ENCODE peak calls at places on chromosomes 2 and 18, in ten cellular contexts. One of them, this sample, is unnamed.

GRCh38 chr2:61423714-61424113 is 47.2 kb downstream of the USP34 start:
- DNase-seq in HFFc6: peak
- DNase-seq in GM19239: no peak
- DNase-seq in lower lobe of right lung: no peak
- DNase-seq in GM23338: no peak
- DNase-seq in LoVo: no peak
- DNase-seq in HEK293T: no peak
- DNase-seq in right atrium auricular region: no peak
- DNase-seq in CD8-positive, alpha-beta T cell: no peak
- DNase-seq in amniotic stem cell: no peak
- DNase-seq in this sample: no peak

GRCh38 chr18:53567935-53568574 is 656.4 kb downstream of the MBD2 start:
- DNase-seq in HFFc6: peak
- DNase-seq in GM19239: peak
- DNase-seq in lower lobe of right lung: no peak
- DNase-seq in GM23338: peak
- DNase-seq in LoVo: peak
- DNase-seq in HEK293T: peak
- DNase-seq in right atrium auricular region: no peak
- DNase-seq in CD8-positive, alpha-beta T cell: no peak
- DNase-seq in amniotic stem cell: no peak
- DNase-seq in this sample: no peak

GRCh38 chr2:234288974-234289455 is 207.9 kb downstream of the ARL4C start:
- DNase-seq in HFFc6: no peak
- DNase-seq in GM19239: peak
- DNase-seq in lower lobe of right lung: peak
- DNase-seq in GM23338: peak
- DNase-seq in LoVo: peak
- DNase-seq in HEK293T: peak
- DNase-seq in right atrium auricular region: peak
- DNase-seq in CD8-positive, alpha-beta T cell: peak
- DNase-seq in amniotic stem cell: no peak
- DNase-seq in this sample: peak

GRCh38 chr18:55510809-55511208 is 77.2 kb downstream of the TCF4 start:
- DNase-seq in HFFc6: peak
- DNase-seq in GM19239: no peak
- DNase-seq in lower lobe of right lung: no peak
- DNase-seq in GM23338: peak
- DNase-seq in LoVo: no peak
- DNase-seq in HEK293T: no peak
- DNase-seq in right atrium auricular region: no peak
- DNase-seq in CD8-positive, alpha-beta T cell: no peak
- DNase-seq in amniotic stem cell: no peak
- DNase-seq in this sample: no peak

GRCh38 chr2:64612575-64613195 is 41.0 kb downstream of the SERTAD2 start:
- DNase-seq in HFFc6: no peak
- DNase-seq in GM19239: no peak
- DNase-seq in lower lobe of right lung: no peak
- DNase-seq in GM23338: no peak
- DNase-seq in LoVo: no peak
- DNase-seq in HEK293T: no peak
- DNase-seq in right atrium auricular region: peak
- DNase-seq in CD8-positive, alpha-beta T cell: peak
- DNase-seq in amniotic stem cell: no peak
- DNase-seq in this sample: no peak

GRCh38 chr18:48605408-48605845 is 66.6 kb downstream of the CTIF start:
- DNase-seq in HFFc6: no peak
- DNase-seq in GM19239: peak
- DNase-seq in lower lobe of right lung: no peak
- DNase-seq in GM23338: peak
- DNase-seq in LoVo: no peak
- DNase-seq in HEK293T: peak
- DNase-seq in right atrium auricular region: no peak
- DNase-seq in CD8-positive, alpha-beta T cell: no peak
- DNase-seq in amniotic stem cell: no peak
- DNase-seq in this sample: peak

GRCh38 chr2:20595439-20596192 is 55.3 kb downstream of the HS1BP3 start:
- DNase-seq in HFFc6: peak
- DNase-seq in GM19239: peak
- DNase-seq in lower lobe of right lung: peak
- DNase-seq in GM23338: no peak
- DNase-seq in LoVo: no peak
- DNase-seq in HEK293T: no peak
- DNase-seq in right atrium auricular region: peak
- DNase-seq in CD8-positive, alpha-beta T cell: no peak
- DNase-seq in amniotic stem cell: no peak
- DNase-seq in this sample: peak

GRCh38 chr2:187654535-187654934 is 100.3 kb upstream of the TFPI start:
- DNase-seq in HFFc6: no peak
- DNase-seq in GM19239: no peak
- DNase-seq in lower lobe of right lung: no peak
- DNase-seq in GM23338: peak
- DNase-seq in LoVo: no peak
- DNase-seq in HEK293T: no peak
- DNase-seq in right atrium auricular region: no peak
- DNase-seq in CD8-positive, alpha-beta T cell: no peak
- DNase-seq in amniotic stem cell: no peak
- DNase-seq in this sample: no peak

GRCh38 chr18:2515408-2515807 is 55.9 kb downstream of the METTL4 start:
- DNase-seq in HFFc6: peak
- DNase-seq in GM19239: no peak
- DNase-seq in lower lobe of right lung: no peak
- DNase-seq in GM23338: no peak
- DNase-seq in LoVo: no peak
- DNase-seq in HEK293T: no peak
- DNase-seq in right atrium auricular region: no peak
- DNase-seq in CD8-positive, alpha-beta T cell: no peak
- DNase-seq in amniotic stem cell: peak
- DNase-seq in this sample: no peak

GRCh38 chr2:29218550-29219125 is 103.4 kb downstream of the CLIP4 start:
- DNase-seq in HFFc6: no peak
- DNase-seq in GM19239: no peak
- DNase-seq in lower lobe of right lung: no peak
- DNase-seq in GM23338: no peak
- DNase-seq in LoVo: no peak
- DNase-seq in HEK293T: no peak
- DNase-seq in right atrium auricular region: no peak
- DNase-seq in CD8-positive, alpha-beta T cell: no peak
- DNase-seq in amniotic stem cell: no peak
- DNase-seq in this sample: peak

GRCh38 chr2:2642906-2643890 is 312.1 kb upstream of the MYT1L start:
- DNase-seq in HFFc6: no peak
- DNase-seq in GM19239: no peak
- DNase-seq in lower lobe of right lung: no peak
- DNase-seq in GM23338: no peak
- DNase-seq in LoVo: no peak
- DNase-seq in HEK293T: no peak
- DNase-seq in right atrium auricular region: no peak
- DNase-seq in CD8-positive, alpha-beta T cell: peak
- DNase-seq in amniotic stem cell: no peak
- DNase-seq in this sample: no peak

GRCh38 chr2:23526835-23527790 is 142.1 kb downstream of the KLHL29 start:
- DNase-seq in HFFc6: no peak
- DNase-seq in GM19239: no peak
- DNase-seq in lower lobe of right lung: no peak
- DNase-seq in GM23338: no peak
- DNase-seq in LoVo: no peak
- DNase-seq in HEK293T: no peak
- DNase-seq in right atrium auricular region: no peak
- DNase-seq in CD8-positive, alpha-beta T cell: no peak
- DNase-seq in amniotic stem cell: no peak
- DNase-seq in this sample: no peak

GRCh38 chr18:79823120-79823519 is 25.4 kb downstream of the KCNG2 start:
- DNase-seq in HFFc6: no peak
- DNase-seq in GM19239: no peak
- DNase-seq in lower lobe of right lung: no peak
- DNase-seq in GM23338: no peak
- DNase-seq in LoVo: no peak
- DNase-seq in HEK293T: no peak
- DNase-seq in right atrium auricular region: no peak
- DNase-seq in CD8-positive, alpha-beta T cell: no peak
- DNase-seq in amniotic stem cell: no peak
- DNase-seq in this sample: no peak

GRCh38 chr2:72815655-72816268 is 10.1 kb downstream of the EXOC6B start:
- DNase-seq in HFFc6: no peak
- DNase-seq in GM19239: no peak
- DNase-seq in lower lobe of right lung: no peak
- DNase-seq in GM23338: peak
- DNase-seq in LoVo: no peak
- DNase-seq in HEK293T: no peak
- DNase-seq in right atrium auricular region: no peak
- DNase-seq in CD8-positive, alpha-beta T cell: no peak
- DNase-seq in amniotic stem cell: no peak
- DNase-seq in this sample: no peak

GRCh38 chr2:10279472-10279870 is 23.2 kb upstream of the HPCAL1 start:
- DNase-seq in HFFc6: no peak
- DNase-seq in GM19239: no peak
- DNase-seq in lower lobe of right lung: no peak
- DNase-seq in GM23338: no peak
- DNase-seq in LoVo: no peak
- DNase-seq in HEK293T: no peak
- DNase-seq in right atrium auricular region: no peak
- DNase-seq in CD8-positive, alpha-beta T cell: no peak
- DNase-seq in amniotic stem cell: no peak
- DNase-seq in this sample: peak

This sample was measured in spleen.